ENCODE peak calls at places on chromosomes 13 and 19, in four cellular contexts. One of them, this sample, is unnamed.

GRCh38 chr19:53365899-53366493 is 491 bp downstream of the ZNF525 start:
- DNase-seq in IMR-90: no peak
- DNase-seq in gastrocnemius medialis: no peak
- DNase-seq in Caco-2: no peak
- DNase-seq in this sample: no peak

GRCh38 chr19:7636691-7637373 is at the start of gene STXBP2:
- DNase-seq in gastrocnemius medialis: no peak
- DNase-seq in IMR-90: no peak
- DNase-seq in Caco-2: peak; percentile 88
- DNase-seq in this sample: peak; percentile 75

GRCh38 chr13:112510002-112510780 is 77.8 kb downstream of the TUBGCP3 start:
- DNase-seq in Caco-2: peak; percentile 53
- DNase-seq in IMR-90: peak; percentile 71
- DNase-seq in gastrocnemius medialis: no peak
- DNase-seq in this sample: peak; percentile 65

GRCh38 chr13:50198508-50198907 is 183.3 kb downstream of the KCNRG start:
- DNase-seq in IMR-90: peak; percentile 20
- DNase-seq in gastrocnemius medialis: no peak
- DNase-seq in Caco-2: no peak
- DNase-seq in this sample: peak; percentile 57

GRCh38 chr13:88005188-88005587 is 334.0 kb downstream of the SLITRK5 start:
- DNase-seq in Caco-2: no peak
- DNase-seq in gastrocnemius medialis: no peak
- DNase-seq in IMR-90: no peak
- DNase-seq in this sample: peak; percentile 37

GRCh38 chr13:44713793-44714469 is 137.8 kb upstream of the TSC22D1 start:
- DNase-seq in IMR-90: peak; percentile 94
- DNase-seq in gastrocnemius medialis: no peak
- DNase-seq in Caco-2: peak; percentile 68
- DNase-seq in this sample: peak; percentile 36

GRCh38 chr19:14786421-14786851 is 8.1 kb upstream of the ADGRE2 start:
- DNase-seq in Caco-2: no peak
- DNase-seq in IMR-90: no peak
- DNase-seq in gastrocnemius medialis: no peak
- DNase-seq in this sample: peak; percentile 63

GRCh38 chr13:23828866-23829265 is 60.3 kb downstream of the MIPEP start:
- DNase-seq in gastrocnemius medialis: no peak
- DNase-seq in Caco-2: no peak
- DNase-seq in IMR-90: peak; percentile 48
- DNase-seq in this sample: no peak

GRCh38 chr13:109273326-109273751 is 513.0 kb downstream of the IRS2 start:
- DNase-seq in Caco-2: no peak
- DNase-seq in IMR-90: peak; percentile 29
- DNase-seq in gastrocnemius medialis: no peak
- DNase-seq in this sample: no peak

GRCh38 chr13:50170447-50171037 is 155.3 kb downstream of the KCNRG start:
- DNase-seq in Caco-2: no peak
- DNase-seq in gastrocnemius medialis: no peak
- DNase-seq in IMR-90: peak; percentile 21
- DNase-seq in this sample: no peak

GRCh38 chr19:29667390-29667783 is 2.1 kb downstream of the PLEKHF1 start:
- DNase-seq in IMR-90: no peak
- DNase-seq in Caco-2: no peak
- DNase-seq in gastrocnemius medialis: peak; percentile 52
- DNase-seq in this sample: no peak

GRCh38 chr19:656751-657559 is 6.1 kb downstream of the RNF126 start:
- DNase-seq in IMR-90: no peak
- DNase-seq in Caco-2: no peak
- DNase-seq in gastrocnemius medialis: no peak
- DNase-seq in this sample: no peak

GRCh38 chr13:39452412-39452811 is 150.6 kb downstream of the LHFPL6 start:
- DNase-seq in Caco-2: no peak
- DNase-seq in gastrocnemius medialis: no peak
- DNase-seq in IMR-90: no peak
- DNase-seq in this sample: peak; percentile 64

GRCh38 chr19:58570770-58571574 is 2.2 kb downstream of the MZF1 start:
- DNase-seq in IMR-90: no peak
- DNase-seq in Caco-2: no peak
- DNase-seq in gastrocnemius medialis: peak; percentile 11
- DNase-seq in this sample: no peak

GRCh38 chr13:72839831-72840426 is 58.0 kb downstream of the PIBF1 start:
- DNase-seq in Caco-2: peak; percentile 80
- DNase-seq in IMR-90: peak; percentile 42
- DNase-seq in gastrocnemius medialis: no peak
- DNase-seq in this sample: peak; percentile 43

GRCh38 chr19:35199481-35199880 is 29.1 kb downstream of the FAM187B start:
- DNase-seq in Caco-2: no peak
- DNase-seq in gastrocnemius medialis: no peak
- DNase-seq in IMR-90: no peak
- DNase-seq in this sample: no peak

GRCh38 chr13:77386880-77387606 is 60.1 kb upstream of the MYCBP2 start:
- DNase-seq in Caco-2: no peak
- DNase-seq in gastrocnemius medialis: peak; percentile 68
- DNase-seq in IMR-90: peak; percentile 33
- DNase-seq in this sample: no peak

GRCh38 chr19:53994811-53995210 is 3.4 kb downstream of the CACNG6 start:
- DNase-seq in IMR-90: peak; percentile 32
- DNase-seq in Caco-2: no peak
- DNase-seq in gastrocnemius medialis: no peak
- DNase-seq in this sample: no peak

GRCh38 chr19:18100710-18101109 is 3.1 kb downstream of the MAST3 start:
- DNase-seq in gastrocnemius medialis: no peak
- DNase-seq in IMR-90: no peak
- DNase-seq in Caco-2: peak; percentile 47
- DNase-seq in this sample: no peak

GRCh38 chr19:5880604-5881078 is 10.3 kb upstream of the FUT5 start:
- DNase-seq in IMR-90: peak; percentile 74
- DNase-seq in Caco-2: peak; percentile 93
- DNase-seq in gastrocnemius medialis: no peak
- DNase-seq in this sample: no peak

GRCh38 chr13:72698164-72698563 is 29.3 kb downstream of the MZT1 start:
- DNase-seq in Caco-2: no peak
- DNase-seq in gastrocnemius medialis: no peak
- DNase-seq in IMR-90: no peak
- DNase-seq in this sample: peak; percentile 34

GRCh38 chr13:88071371-88071770 is 400.2 kb downstream of the SLITRK5 start:
- DNase-seq in gastrocnemius medialis: no peak
- DNase-seq in Caco-2: no peak
- DNase-seq in IMR-90: no peak
- DNase-seq in this sample: peak; percentile 86

GRCh38 chr13:24618219-24618955 is 61.8 kb upstream of the ATP12A start:
- DNase-seq in IMR-90: no peak
- DNase-seq in gastrocnemius medialis: no peak
- DNase-seq in Caco-2: no peak
- DNase-seq in this sample: no peak

GRCh38 chr19:58439576-58440554 is at the start of gene ZNF132:
- DNase-seq in gastrocnemius medialis: peak; percentile 98
- DNase-seq in Caco-2: no peak
- DNase-seq in IMR-90: peak; percentile 100
- DNase-seq in this sample: peak; percentile 100

GRCh38 chr19:48826606-48827020 is 9.7 kb downstream of the HSD17B14 start:
- DNase-seq in gastrocnemius medialis: no peak
- DNase-seq in IMR-90: no peak
- DNase-seq in Caco-2: peak; percentile 55
- DNase-seq in this sample: no peak

GRCh38 chr19:35712910-35713845 is 4.6 kb upstream of the KMT2B start:
- DNase-seq in gastrocnemius medialis: no peak
- DNase-seq in IMR-90: no peak
- DNase-seq in Caco-2: no peak
- DNase-seq in this sample: no peak

GRCh38 chr13:109700176-109700575 is 86.2 kb downstream of the IRS2 start:
- DNase-seq in IMR-90: peak; percentile 24
- DNase-seq in Caco-2: no peak
- DNase-seq in gastrocnemius medialis: peak; percentile 58
- DNase-seq in this sample: peak; percentile 97

GRCh38 chr13:41528021-41528420 is 70.7 kb downstream of the RGCC start:
- DNase-seq in Caco-2: no peak
- DNase-seq in gastrocnemius medialis: no peak
- DNase-seq in IMR-90: no peak
- DNase-seq in this sample: no peak

GRCh38 chr13:47146136-47146535 is 249.3 kb upstream of the HTR2A start:
- DNase-seq in Caco-2: no peak
- DNase-seq in gastrocnemius medialis: no peak
- DNase-seq in IMR-90: peak; percentile 89
- DNase-seq in this sample: no peak

GRCh38 chr19:13788991-13789390 is 6.3 kb upstream of the ZSWIM4 start:
- DNase-seq in Caco-2: no peak
- DNase-seq in IMR-90: peak; percentile 88
- DNase-seq in gastrocnemius medialis: no peak
- DNase-seq in this sample: no peak

GRCh38 chr13:51534075-51534817 is 50.0 kb upstream of the WDFY2 start:
- DNase-seq in Caco-2: no peak
- DNase-seq in IMR-90: no peak
- DNase-seq in gastrocnemius medialis: peak; percentile 42
- DNase-seq in this sample: peak; percentile 53

GRCh38 chr19:34712606-34713261 is 21.3 kb upstream of the ZNF181 start:
- DNase-seq in gastrocnemius medialis: peak; percentile 33
- DNase-seq in Caco-2: peak; percentile 59
- DNase-seq in IMR-90: peak; percentile 82
- DNase-seq in this sample: peak; percentile 85

GRCh38 chr13:105090244-105090643 is 1445.2 kb downstream of the EFNB2 start:
- DNase-seq in Caco-2: no peak
- DNase-seq in IMR-90: no peak
- DNase-seq in gastrocnemius medialis: no peak
- DNase-seq in this sample: no peak

GRCh38 chr13:74251778-74252519 is 117.7 kb upstream of the KLF12 start:
- DNase-seq in Caco-2: no peak
- DNase-seq in IMR-90: no peak
- DNase-seq in gastrocnemius medialis: no peak
- DNase-seq in this sample: no peak

GRCh38 chr19:50232600-50232999 is 29.2 kb downstream of the MYH14 start:
- DNase-seq in IMR-90: no peak
- DNase-seq in Caco-2: no peak
- DNase-seq in gastrocnemius medialis: no peak
- DNase-seq in this sample: no peak

GRCh38 chr19:50226536-50226935 is 23.1 kb downstream of the MYH14 start:
- DNase-seq in gastrocnemius medialis: no peak
- DNase-seq in IMR-90: no peak
- DNase-seq in Caco-2: no peak
- DNase-seq in this sample: no peak

GRCh38 chr19:50231821-50232220 is 28.4 kb downstream of the MYH14 start:
- DNase-seq in Caco-2: no peak
- DNase-seq in IMR-90: no peak
- DNase-seq in gastrocnemius medialis: no peak
- DNase-seq in this sample: no peak

GRCh38 chr19:50233308-50233910 is 30.0 kb downstream of the MYH14 start:
- DNase-seq in gastrocnemius medialis: peak; percentile 77
- DNase-seq in Caco-2: no peak
- DNase-seq in IMR-90: no peak
- DNase-seq in this sample: no peak

GRCh38 chr19:50230379-50231351 is 27.2 kb downstream of the MYH14 start:
- DNase-seq in IMR-90: no peak
- DNase-seq in gastrocnemius medialis: peak; percentile 38
- DNase-seq in Caco-2: no peak
- DNase-seq in this sample: no peak
- H3K9me3 ChIP-seq in IMR-90: peaks cover 11% of the 10 kb centered on the region
- H3K9me3 ChIP-seq in gastrocnemius medialis: no peaks in the 10 kb centered on the region
- H3K9me3 ChIP-seq in Caco-2: no peaks in the 10 kb centered on the region
- H3K9me3 ChIP-seq in this sample: no peaks in the 10 kb centered on the region

DNA sequence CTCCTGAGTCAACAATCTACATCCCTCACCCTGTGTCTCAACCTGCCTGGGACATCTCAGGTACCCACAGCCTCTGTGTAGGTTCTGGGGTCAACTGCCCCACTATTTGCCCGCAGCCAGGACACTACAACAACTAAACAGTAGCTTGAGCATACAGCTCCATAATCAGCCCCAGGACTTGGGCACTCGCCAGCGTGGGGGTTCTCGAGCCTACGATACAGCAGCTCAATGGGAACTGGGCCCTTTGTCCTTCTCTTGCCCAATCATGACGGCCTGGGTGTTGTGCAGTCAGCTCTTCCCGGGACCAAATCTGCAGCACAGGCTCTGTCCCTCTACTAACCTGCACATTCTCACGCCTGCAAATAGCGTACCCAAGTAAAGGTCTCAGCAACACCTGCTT is 1.3 kb downstream of the ZNF180 start:
- DNase-seq in gastrocnemius medialis: no peak
- DNase-seq in Caco-2: no peak
- DNase-seq in IMR-90: no peak
- DNase-seq in this sample: peak; percentile 17
- H3K9me3 ChIP-seq in gastrocnemius medialis: peaks cover 14% of the 10 kb centered on the region
- H3K9me3 ChIP-seq in Caco-2: peaks cover 2% of the 10 kb centered on the region
- H3K9me3 ChIP-seq in IMR-90: peaks cover 47% of the 10 kb centered on the region
- H3K9me3 ChIP-seq in this sample: peaks cover 34% of the 10 kb centered on the region

GRCh38 chr13:18951412-18951811 is 230.2 kb downstream of the TUBA3C start:
- DNase-seq in Caco-2: no peak
- DNase-seq in IMR-90: no peak
- DNase-seq in gastrocnemius medialis: no peak
- DNase-seq in this sample: no peak
- H3K9me3 ChIP-seq in Caco-2: no peaks in the 10 kb centered on the region
- H3K9me3 ChIP-seq in IMR-90: peaks cover 52% of the 10 kb centered on the region
- H3K9me3 ChIP-seq in gastrocnemius medialis: no peaks in the 10 kb centered on the region
- H3K9me3 ChIP-seq in this sample: no peaks in the 10 kb centered on the region

GRCh38 chr19:12526542-12526941 is 24.7 kb downstream of the ZNF564 start:
- DNase-seq in IMR-90: no peak
- DNase-seq in gastrocnemius medialis: no peak
- DNase-seq in Caco-2: no peak
- DNase-seq in this sample: no peak

GRCh38 chr19:12527034-12527836 is 24.0 kb downstream of the ZNF564 start:
- DNase-seq in IMR-90: peak; percentile 41
- DNase-seq in gastrocnemius medialis: no peak
- DNase-seq in Caco-2: no peak
- DNase-seq in this sample: peak; percentile 22

DNA sequence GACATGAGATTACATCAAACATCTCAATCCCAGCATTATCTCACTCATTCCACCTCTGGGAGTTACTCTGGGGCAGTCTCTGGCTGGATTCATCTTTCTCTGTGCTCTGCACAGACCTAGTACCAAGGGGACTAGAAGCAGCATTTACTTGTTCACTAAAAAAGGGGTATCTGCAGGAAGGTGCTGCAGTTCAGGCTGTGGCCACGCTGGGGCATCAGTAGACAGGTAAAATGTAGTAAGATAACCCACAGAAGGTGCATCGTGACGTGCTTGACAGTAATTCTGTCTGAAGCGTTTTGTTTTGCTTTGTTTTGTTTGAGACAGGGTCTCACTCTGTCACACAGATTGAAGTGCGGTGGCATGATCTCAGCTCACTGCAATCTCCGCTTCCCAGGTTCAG is 29.3 kb downstream of the ZNF564 start:
- DNase-seq in IMR-90: no peak
- DNase-seq in Caco-2: no peak
- DNase-seq in gastrocnemius medialis: no peak
- DNase-seq in this sample: no peak
- H3K9me3 ChIP-seq in IMR-90: peaks cover 80% of the 10 kb centered on the region
- H3K9me3 ChIP-seq in Caco-2: peaks cover 38% of the 10 kb centered on the region
- H3K9me3 ChIP-seq in gastrocnemius medialis: peaks cover 46% of the 10 kb centered on the region
- H3K9me3 ChIP-seq in this sample: peaks cover 75% of the 10 kb centered on the region